ENCODE peak calls at places on chromosomes 6 and 20, in nine cellular contexts. C is HepG2; S is CD8-positive, alpha-beta T cell; U is esophagus muscularis mucosa; Z is heart left ventricle; W is ovary; K is astrocyte; D is upper lobe of right lung; Q is breast epithelium. F is an unnamed sample. For H3K9me3, the result is how much of the 10 kb centered on the place peaks cover.

GRCh38 chr20:62734881-62735280 is 26.2 kb downstream of the NTSR1 start:
- DNase-seq in S (no peak), W (no peak), C (no peak), D (peak), K (no peak), Q (no peak), Z (no peak), U (no peak), F (no peak)

GRCh38 chr20:57384953-57385761 is 6.0 kb upstream of the RBM38 start:
- DNase-seq in S (no peak), K (no peak), W (no peak), U (no peak), C (no peak), Q (no peak), Z (no peak), D (no peak), F (no peak)

GRCh38 chr6:26199057-26199772 is 112.0 kb downstream of the HFE start:
- DNase-seq in C (peak), S (peak), W (peak), Q (peak), Z (peak), D (peak), K (peak), U (peak), F (peak)

GRCh38 chr6:41706876-41707564 is 28.4 kb downstream of the TFEB start:
- DNase-seq in U (no peak), D (no peak), C (no peak), K (no peak), Z (no peak), S (no peak), W (peak), Q (no peak), F (no peak)

GRCh38 chr6:160054271-160054670 is 67.3 kb upstream of the SLC22A1 start:
- DNase-seq in D (no peak), K (no peak), Q (no peak), W (no peak), S (no peak), C (no peak), Z (no peak), U (no peak), F (no peak)

GRCh38 chr20:5835234-5835845 is 85.1 kb downstream of the SHLD1 start:
- DNase-seq in K (peak), S (peak), D (no peak), Q (no peak), W (peak), U (no peak), C (peak), Z (peak), F (peak)

GRCh38 chr6:10156875-10157274 is 258.0 kb downstream of the TFAP2A start:
- DNase-seq in C (no peak), Q (no peak), S (no peak), D (no peak), W (no peak), Z (no peak), U (no peak), K (no peak), F (no peak)

GRCh38 chr20:43725666-43726065 is 1.1 kb downstream of the GTSF1L start:
- DNase-seq in K (no peak), Q (no peak), D (no peak), C (no peak), S (no peak), W (no peak), U (no peak), Z (no peak), F (no peak)

GRCh38 chr20:8583209-8584106 is 451.4 kb downstream of the PLCB1 start:
- DNase-seq in S (no peak), D (no peak), U (no peak), W (no peak), Q (no peak), C (peak), Z (no peak), K (peak), F (no peak)

GRCh38 chr6:150211700-150212615 is 69.1 kb downstream of the PPP1R14C start:
- DNase-seq in Z (no peak), W (no peak), Q (no peak), C (no peak), U (no peak), S (no peak), K (peak), D (no peak), F (no peak)

GRCh38 chr6:43942616-43943015 is 172.6 kb downstream of the VEGFA start:
- DNase-seq in Z (no peak), D (no peak), Q (no peak), K (no peak), S (no peak), U (no peak), W (no peak), C (no peak), F (no peak)

GRCh38 chr6:1962201-1962600 is 283.2 kb downstream of the GMDS start:
- DNase-seq in Z (no peak), Q (no peak), S (no peak), D (no peak), U (no peak), K (no peak), C (no peak), W (no peak), F (no peak)
- H3K9me3 ChIP-seq in Z (under half), Q (under half), S (under half), D (under half), U (under half), K (under half), C (under half), W (under half), F (under half)

DNA sequence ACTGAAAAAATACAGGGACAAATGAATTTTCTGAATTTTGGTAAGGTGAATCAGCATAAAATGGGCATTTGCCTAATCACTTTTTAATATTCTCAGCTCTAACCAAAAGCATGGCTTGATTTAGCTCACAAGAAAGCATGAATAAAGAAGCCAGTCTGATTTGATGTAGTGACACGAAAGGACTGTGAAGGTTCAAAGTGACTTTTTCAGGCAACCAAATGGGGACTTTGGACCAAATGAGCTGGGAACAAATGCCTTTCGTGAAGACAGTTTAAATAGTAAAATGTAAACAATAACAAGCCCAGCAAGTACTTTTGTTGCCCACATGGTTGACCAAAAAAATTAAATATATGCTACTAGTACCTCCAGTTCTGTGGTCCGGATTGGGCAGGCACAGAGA is 12.9 kb upstream of the CBLN4 start:
- DNase-seq in C (no peak), W (no peak), U (no peak), S (no peak), Z (no peak), Q (no peak), K (no peak), D (no peak), F (no peak)
- H3K9me3 ChIP-seq in C (half or more), W (under half), U (under half), S (under half), Z (under half), Q (under half), K (under half), D (under half), F (under half)

GRCh38 chr6:167323111-167323510 is 1.8 kb upstream of the TTLL2 start:
- DNase-seq in U (no peak), K (no peak), S (no peak), Q (no peak), Z (no peak), D (no peak), W (no peak), C (no peak), F (no peak)
- H3K9me3 ChIP-seq in U (under half), K (under half), S (under half), Q (under half), Z (under half), D (under half), W (under half), C (under half), F (under half)

GRCh38 chr6:170160031-170160627 is 130.7 kb downstream of the DLL1 start:
- DNase-seq in C (no peak), U (no peak), S (no peak), D (no peak), W (no peak), Z (no peak), K (no peak), Q (no peak), F (no peak)

GRCh38 chr6:170162771-170163404 is 128.0 kb downstream of the DLL1 start:
- DNase-seq in C (no peak), S (no peak), Q (no peak), K (no peak), U (no peak), Z (no peak), D (no peak), W (no peak), F (no peak)

GRCh38 chr6:170162011-170162770 is 128.7 kb downstream of the DLL1 start:
- DNase-seq in W (no peak), Q (no peak), U (no peak), S (no peak), Z (no peak), K (no peak), D (no peak), C (no peak), F (no peak)

GRCh38 chr6:170159040-170159965 is 131.6 kb downstream of the DLL1 start:
- DNase-seq in C (no peak), Z (no peak), U (no peak), K (no peak), W (no peak), D (no peak), S (no peak), Q (no peak), F (no peak)

DNA sequence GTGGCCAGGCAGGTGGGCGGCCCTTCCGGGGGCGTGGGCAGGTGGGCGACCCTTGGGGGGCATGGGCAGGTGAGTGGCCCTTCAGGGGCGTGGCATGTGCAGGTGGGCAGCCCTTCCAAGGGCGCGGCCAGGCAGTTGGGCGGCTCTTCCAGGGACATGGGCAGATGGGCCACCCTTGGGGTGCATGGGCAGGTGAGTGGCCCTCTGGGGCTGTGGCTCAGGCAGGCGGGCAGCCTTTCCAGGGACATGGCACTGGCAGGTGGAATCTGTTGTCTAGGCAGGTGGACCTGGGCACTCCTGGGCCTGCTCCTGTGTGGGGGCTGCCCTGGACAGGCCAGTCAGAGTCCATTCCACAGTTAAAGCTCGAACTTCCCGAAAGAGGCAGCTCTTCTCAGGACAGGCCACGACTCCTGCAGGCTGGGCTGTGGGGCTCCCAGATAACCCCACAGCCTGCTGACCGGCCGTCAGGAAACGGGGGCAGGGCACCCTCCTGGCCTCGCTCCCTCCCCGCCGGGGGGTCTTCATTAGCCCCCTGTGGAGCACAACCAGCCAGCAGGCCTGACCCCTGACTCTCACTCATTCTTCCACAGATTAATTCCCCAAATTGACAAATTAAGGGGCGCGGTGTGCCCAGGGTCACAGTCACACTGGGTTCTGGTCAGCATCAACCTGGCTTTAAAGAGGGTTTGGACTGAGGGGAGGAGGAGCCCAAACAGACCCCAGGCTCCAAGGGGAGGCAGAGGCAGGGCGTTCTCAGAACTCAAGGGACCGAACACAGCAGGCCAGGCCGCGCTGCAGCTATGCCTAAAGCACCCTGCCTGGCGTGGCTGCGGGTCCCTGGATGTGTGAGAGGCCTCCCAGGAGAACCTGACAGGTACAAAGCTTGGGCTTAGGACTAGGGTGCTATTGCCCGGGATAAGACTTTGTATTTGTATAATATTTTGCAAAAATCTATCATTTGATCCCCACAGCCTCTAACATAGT is 130.0 kb downstream of the DLL1 start:
- DNase-seq in S (no peak), U (no peak), W (no peak), D (no peak), C (no peak), Q (no peak), K (no peak), Z (no peak), F (no peak)
- H3K9me3 ChIP-seq in S (under half), U (under half), W (under half), D (under half), C (under half), Q (under half), K (under half), Z (under half), F (under half)

DNA sequence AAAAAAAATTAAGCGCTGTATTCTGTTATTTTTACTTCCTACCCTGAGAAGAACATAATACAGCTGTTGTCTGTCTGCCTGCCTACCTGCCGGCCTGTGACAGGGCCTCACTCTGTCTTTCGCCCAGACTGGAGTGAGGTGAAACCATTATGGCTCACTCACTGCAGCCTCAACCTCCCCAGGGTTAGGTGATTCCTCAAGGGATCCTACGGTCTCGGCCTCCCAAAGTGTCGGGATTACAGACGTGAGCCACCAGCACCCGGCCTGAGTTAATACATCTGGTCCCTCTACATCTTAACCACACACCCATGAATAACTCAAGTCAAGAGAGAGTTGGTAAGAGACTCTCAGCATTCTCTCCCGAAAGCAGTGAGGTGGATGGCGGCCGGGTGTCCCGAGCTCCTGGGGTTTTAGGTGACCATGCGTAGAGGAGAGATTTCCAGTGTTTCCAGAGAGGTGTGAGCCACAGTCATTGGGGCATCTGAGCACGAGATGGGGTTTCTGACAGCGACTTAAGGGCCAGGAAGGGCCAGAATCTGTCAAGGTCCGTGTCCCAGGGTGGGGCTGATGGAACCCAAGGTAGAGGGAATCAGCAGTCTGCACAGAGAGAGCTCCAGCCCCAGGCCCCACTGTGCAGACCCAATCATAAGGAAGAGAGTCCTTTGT is 1954.4 kb upstream of the DEFB115 start:
- DNase-seq in W (no peak), K (no peak), Z (no peak), C (no peak), D (no peak), Q (no peak), U (peak), S (no peak), F (no peak)
- H3K9me3 ChIP-seq in W (under half), K (under half), Z (under half), C (half or more), D (under half), Q (under half), U (under half), S (under half), F (under half)

GRCh38 chr6:168275168-168275567 is 44.4 kb downstream of the DACT2 start:
- DNase-seq in Q (no peak), K (no peak), Z (no peak), W (no peak), D (no peak), U (no peak), C (no peak), S (no peak), F (no peak)
- H3K9me3 ChIP-seq in Q (under half), K (under half), Z (under half), W (under half), D (under half), U (under half), C (under half), S (under half), F (under half)

GRCh38 chr6:151523034-151523433 is 29.2 kb downstream of the CCDC170 start:
- DNase-seq in D (no peak), S (no peak), Q (no peak), Z (no peak), W (no peak), U (no peak), C (no peak), K (no peak), F (no peak)
- H3K9me3 ChIP-seq in D (under half), S (under half), Q (under half), Z (under half), W (under half), U (under half), C (under half), K (under half), F (under half)

GRCh38 chr6:118444796-118445195 is 103.3 kb upstream of the PLN start:
- DNase-seq in Z (no peak), D (no peak), U (no peak), C (no peak), W (no peak), S (no peak), Q (no peak), K (no peak), F (no peak)
- H3K9me3 ChIP-seq in Z (under half), D (under half), U (under half), C (half or more), W (under half), S (under half), Q (under half), K (under half), F (under half)